ENCODE peak calls at places on chromosomes 2 and 18, in four cellular contexts. One of them, this sample, is unnamed.

GRCh38 chr2:188820576-188820975 is 153.6 kb upstream of the COL3A1 start:
- DNase-seq in CD8-positive, alpha-beta T cell: no peak
- DNase-seq in heart left ventricle: no peak
- DNase-seq in CD4-positive, alpha-beta T cell: no peak
- DNase-seq in this sample: no peak

GRCh38 chr2:39696072-39696471 is 30.4 kb downstream of the TMEM178A start:
- DNase-seq in CD8-positive, alpha-beta T cell: no peak
- DNase-seq in heart left ventricle: no peak
- DNase-seq in CD4-positive, alpha-beta T cell: no peak
- DNase-seq in this sample: no peak

GRCh38 chr2:171403181-171403580 is 30.6 kb downstream of the METTL8 start:
- DNase-seq in CD8-positive, alpha-beta T cell: no peak
- DNase-seq in heart left ventricle: no peak
- DNase-seq in CD4-positive, alpha-beta T cell: no peak
- DNase-seq in this sample: no peak

GRCh38 chr2:182280128-182280527 is 146.7 kb downstream of the PDE1A start:
- DNase-seq in CD8-positive, alpha-beta T cell: no peak
- DNase-seq in heart left ventricle: no peak
- DNase-seq in CD4-positive, alpha-beta T cell: no peak
- DNase-seq in this sample: no peak

GRCh38 chr18:34222025-34222395 is 2.7 kb downstream of the NOL4 start:
- DNase-seq in CD8-positive, alpha-beta T cell: no peak
- DNase-seq in heart left ventricle: no peak
- DNase-seq in CD4-positive, alpha-beta T cell: no peak
- DNase-seq in this sample: no peak

GRCh38 chr2:45813003-45813601 is 161.6 kb downstream of the PRKCE start:
- DNase-seq in CD8-positive, alpha-beta T cell: no peak
- DNase-seq in heart left ventricle: peak; percentile 52
- DNase-seq in CD4-positive, alpha-beta T cell: no peak
- DNase-seq in this sample: no peak

GRCh38 chr2:184765048-184765881 is 166.9 kb downstream of the ZNF804A start:
- DNase-seq in CD8-positive, alpha-beta T cell: no peak
- DNase-seq in heart left ventricle: no peak
- DNase-seq in CD4-positive, alpha-beta T cell: no peak
- DNase-seq in this sample: no peak

GRCh38 chr2:51329512-51329911 is 297.6 kb upstream of the NRXN1 start:
- DNase-seq in CD8-positive, alpha-beta T cell: no peak
- DNase-seq in heart left ventricle: no peak
- DNase-seq in CD4-positive, alpha-beta T cell: no peak
- DNase-seq in this sample: no peak

GRCh38 chr2:26530696-26531095 is 52.8 kb upstream of the OTOF start:
- DNase-seq in CD8-positive, alpha-beta T cell: no peak
- DNase-seq in heart left ventricle: peak; percentile 11
- DNase-seq in CD4-positive, alpha-beta T cell: no peak
- DNase-seq in this sample: no peak

GRCh38 chr2:230798769-230799399 is 65.9 kb upstream of the ITM2C start:
- DNase-seq in CD8-positive, alpha-beta T cell: peak; percentile 23
- DNase-seq in heart left ventricle: no peak
- DNase-seq in CD4-positive, alpha-beta T cell: peak; percentile 25
- DNase-seq in this sample: peak; percentile 36

GRCh38 chr2:241929551-241930490 is 60.3 kb downstream of the RTP5 start:
- DNase-seq in CD8-positive, alpha-beta T cell: no peak
- DNase-seq in heart left ventricle: no peak
- DNase-seq in CD4-positive, alpha-beta T cell: no peak
- DNase-seq in this sample: no peak

GRCh38 chr2:108169982-108170625 is 69.7 kb upstream of the SULT1C3 start:
- DNase-seq in CD8-positive, alpha-beta T cell: no peak
- DNase-seq in heart left ventricle: no peak
- DNase-seq in CD4-positive, alpha-beta T cell: no peak
- DNase-seq in this sample: no peak

GRCh38 chr2:191917430-191917881 is 70.6 kb upstream of the CAVIN2 start:
- DNase-seq in CD8-positive, alpha-beta T cell: no peak
- DNase-seq in heart left ventricle: no peak
- DNase-seq in CD4-positive, alpha-beta T cell: no peak
- DNase-seq in this sample: no peak

GRCh38 chr2:8803658-8804379 is 33.6 kb downstream of the KIDINS220 start:
- DNase-seq in CD8-positive, alpha-beta T cell: no peak
- DNase-seq in heart left ventricle: peak; percentile 37
- DNase-seq in CD4-positive, alpha-beta T cell: no peak
- DNase-seq in this sample: peak; percentile 57

GRCh38 chr2:26077291-26077690 is 43.4 kb downstream of the RAB10 start:
- DNase-seq in CD8-positive, alpha-beta T cell: no peak
- DNase-seq in heart left ventricle: no peak
- DNase-seq in CD4-positive, alpha-beta T cell: no peak
- DNase-seq in this sample: no peak

GRCh38 chr2:20619624-20620024 is 31.3 kb downstream of the HS1BP3 start:
- DNase-seq in CD8-positive, alpha-beta T cell: no peak
- DNase-seq in heart left ventricle: peak; percentile 91
- DNase-seq in CD4-positive, alpha-beta T cell: no peak
- DNase-seq in this sample: no peak

GRCh38 chr2:96169868-96170507 is 24.7 kb upstream of the DUSP2 start:
- DNase-seq in CD8-positive, alpha-beta T cell: no peak
- DNase-seq in heart left ventricle: no peak
- DNase-seq in CD4-positive, alpha-beta T cell: no peak
- DNase-seq in this sample: no peak

GRCh38 chr2:567865-568638 is 109.2 kb downstream of the TMEM18 start:
- DNase-seq in CD8-positive, alpha-beta T cell: no peak
- DNase-seq in heart left ventricle: peak; percentile 51
- DNase-seq in CD4-positive, alpha-beta T cell: no peak
- DNase-seq in this sample: no peak

GRCh38 chr2:88874063-88874657 is 182.7 kb downstream of the RPIA start:
- DNase-seq in CD8-positive, alpha-beta T cell: peak; percentile 26
- DNase-seq in heart left ventricle: no peak
- DNase-seq in CD4-positive, alpha-beta T cell: peak; percentile 12
- DNase-seq in this sample: no peak

GRCh38 chr2:76599732-76600368 is 889.1 kb upstream of the GCFC2 start:
- DNase-seq in CD8-positive, alpha-beta T cell: no peak
- DNase-seq in heart left ventricle: peak; percentile 40
- DNase-seq in CD4-positive, alpha-beta T cell: no peak
- DNase-seq in this sample: peak; percentile 46

GRCh38 chr2:8514748-8515389 is 167.0 kb upstream of the ID2 start:
- DNase-seq in CD8-positive, alpha-beta T cell: no peak
- DNase-seq in heart left ventricle: no peak
- DNase-seq in CD4-positive, alpha-beta T cell: no peak
- DNase-seq in this sample: no peak

GRCh38 chr18:65983750-65984149 is 232.9 kb downstream of the CDH7 start:
- DNase-seq in CD8-positive, alpha-beta T cell: no peak
- DNase-seq in heart left ventricle: no peak
- DNase-seq in CD4-positive, alpha-beta T cell: no peak
- DNase-seq in this sample: no peak

GRCh38 chr2:21317131-21317530 is 193.4 kb downstream of the TDRD15 start:
- DNase-seq in CD8-positive, alpha-beta T cell: no peak
- DNase-seq in heart left ventricle: peak; percentile 36
- DNase-seq in CD4-positive, alpha-beta T cell: no peak
- DNase-seq in this sample: peak; percentile 35

GRCh38 chr2:218033590-218034496 is 31.0 kb upstream of the TNS1 start:
- DNase-seq in CD8-positive, alpha-beta T cell: no peak
- DNase-seq in heart left ventricle: peak; percentile 29
- DNase-seq in CD4-positive, alpha-beta T cell: no peak
- DNase-seq in this sample: peak; percentile 25

GRCh38 chr2:167342769-167343168 is 454.5 kb downstream of the XIRP2 start:
- DNase-seq in CD8-positive, alpha-beta T cell: no peak
- DNase-seq in heart left ventricle: no peak
- DNase-seq in CD4-positive, alpha-beta T cell: no peak
- DNase-seq in this sample: no peak

GRCh38 chr2:240452471-240453256 is 17.2 kb downstream of the GPC1 start:
- DNase-seq in CD8-positive, alpha-beta T cell: no peak
- DNase-seq in heart left ventricle: peak; percentile 69
- DNase-seq in CD4-positive, alpha-beta T cell: no peak
- DNase-seq in this sample: peak; percentile 66

GRCh38 chr2:14756981-14757657 is 124.6 kb downstream of the LRATD1 start:
- DNase-seq in CD8-positive, alpha-beta T cell: no peak
- DNase-seq in heart left ventricle: peak; percentile 25
- DNase-seq in CD4-positive, alpha-beta T cell: no peak
- DNase-seq in this sample: no peak

GRCh38 chr2:152134488-152135280 is 35.8 kb upstream of the CACNB4 start:
- DNase-seq in CD8-positive, alpha-beta T cell: no peak
- DNase-seq in heart left ventricle: no peak
- DNase-seq in CD4-positive, alpha-beta T cell: no peak
- DNase-seq in this sample: no peak

GRCh38 chr2:28355521-28356094 is 37.0 kb upstream of the FOSL2 start:
- DNase-seq in CD8-positive, alpha-beta T cell: no peak
- DNase-seq in heart left ventricle: peak; percentile 85
- DNase-seq in CD4-positive, alpha-beta T cell: no peak
- DNase-seq in this sample: no peak

GRCh38 chr2:48545244-48545643 is 15.3 kb downstream of the STON1 start:
- DNase-seq in CD8-positive, alpha-beta T cell: no peak
- DNase-seq in heart left ventricle: no peak
- DNase-seq in CD4-positive, alpha-beta T cell: no peak
- DNase-seq in this sample: no peak

GRCh38 chr2:48543895-48544294 is 13.9 kb downstream of the STON1 start:
- DNase-seq in CD8-positive, alpha-beta T cell: no peak
- DNase-seq in heart left ventricle: no peak
- DNase-seq in CD4-positive, alpha-beta T cell: no peak
- DNase-seq in this sample: no peak

GRCh38 chr2:48551548-48551947 is 21.6 kb downstream of the STON1 start:
- DNase-seq in CD8-positive, alpha-beta T cell: no peak
- DNase-seq in heart left ventricle: no peak
- DNase-seq in CD4-positive, alpha-beta T cell: no peak
- DNase-seq in this sample: no peak

DNA sequence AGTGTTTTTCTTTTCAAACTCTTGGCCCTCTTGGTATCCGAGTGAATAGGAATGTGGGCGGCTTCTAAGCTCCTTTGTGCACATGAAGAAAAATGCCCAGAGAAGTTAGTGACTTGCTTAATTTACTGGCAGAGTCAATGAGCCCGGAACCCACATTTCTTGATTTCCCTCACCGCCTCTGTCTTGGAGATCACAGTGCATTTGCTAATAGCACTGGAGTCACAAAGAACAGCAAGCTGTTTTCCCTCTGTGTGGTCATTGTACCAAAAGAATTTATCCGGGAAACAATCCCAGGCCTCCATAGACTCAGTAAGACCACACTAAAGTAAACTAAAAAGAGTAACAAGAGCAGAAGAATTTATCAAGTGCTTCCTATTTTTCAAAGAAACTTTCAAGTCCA is 18.9 kb downstream of the STON1 start:
- DNase-seq in CD8-positive, alpha-beta T cell: no peak
- DNase-seq in heart left ventricle: no peak
- DNase-seq in CD4-positive, alpha-beta T cell: no peak
- DNase-seq in this sample: no peak
- H3K27ac ChIP-seq in CD8-positive, alpha-beta T cell: no peak overlapping the region
- H3K27ac ChIP-seq in heart left ventricle: no peak overlapping the region
- H3K27ac ChIP-seq in CD4-positive, alpha-beta T cell: no peak overlapping the region
- H3K27ac ChIP-seq in this sample: no peak overlapping the region

GRCh38 chr2:10521891-10522448 is 73.8 kb upstream of the ODC1 start:
- DNase-seq in CD8-positive, alpha-beta T cell: no peak
- DNase-seq in heart left ventricle: no peak
- DNase-seq in CD4-positive, alpha-beta T cell: no peak
- DNase-seq in this sample: no peak
- H3K27me3 ChIP-seq in CD8-positive, alpha-beta T cell: no peaks in the 10 kb centered on the region
- H3K27me3 ChIP-seq in heart left ventricle: no peaks in the 10 kb centered on the region
- H3K27me3 ChIP-seq in CD4-positive, alpha-beta T cell: no peaks in the 10 kb centered on the region
- H3K27me3 ChIP-seq in this sample: no peaks in the 10 kb centered on the region

GRCh38 chr2:70360661-70361316 is 58.9 kb upstream of the FAM136A start:
- DNase-seq in CD8-positive, alpha-beta T cell: no peak
- DNase-seq in heart left ventricle: no peak
- DNase-seq in CD4-positive, alpha-beta T cell: no peak
- DNase-seq in this sample: no peak

GRCh38 chr2:70362661-70363060 is 60.8 kb upstream of the FAM136A start:
- DNase-seq in CD8-positive, alpha-beta T cell: no peak
- DNase-seq in heart left ventricle: no peak
- DNase-seq in CD4-positive, alpha-beta T cell: no peak
- DNase-seq in this sample: no peak

GRCh38 chr2:70354264-70354949 is 52.5 kb upstream of the FAM136A start:
- DNase-seq in CD8-positive, alpha-beta T cell: no peak
- DNase-seq in heart left ventricle: no peak
- DNase-seq in CD4-positive, alpha-beta T cell: no peak
- DNase-seq in this sample: no peak

DNA sequence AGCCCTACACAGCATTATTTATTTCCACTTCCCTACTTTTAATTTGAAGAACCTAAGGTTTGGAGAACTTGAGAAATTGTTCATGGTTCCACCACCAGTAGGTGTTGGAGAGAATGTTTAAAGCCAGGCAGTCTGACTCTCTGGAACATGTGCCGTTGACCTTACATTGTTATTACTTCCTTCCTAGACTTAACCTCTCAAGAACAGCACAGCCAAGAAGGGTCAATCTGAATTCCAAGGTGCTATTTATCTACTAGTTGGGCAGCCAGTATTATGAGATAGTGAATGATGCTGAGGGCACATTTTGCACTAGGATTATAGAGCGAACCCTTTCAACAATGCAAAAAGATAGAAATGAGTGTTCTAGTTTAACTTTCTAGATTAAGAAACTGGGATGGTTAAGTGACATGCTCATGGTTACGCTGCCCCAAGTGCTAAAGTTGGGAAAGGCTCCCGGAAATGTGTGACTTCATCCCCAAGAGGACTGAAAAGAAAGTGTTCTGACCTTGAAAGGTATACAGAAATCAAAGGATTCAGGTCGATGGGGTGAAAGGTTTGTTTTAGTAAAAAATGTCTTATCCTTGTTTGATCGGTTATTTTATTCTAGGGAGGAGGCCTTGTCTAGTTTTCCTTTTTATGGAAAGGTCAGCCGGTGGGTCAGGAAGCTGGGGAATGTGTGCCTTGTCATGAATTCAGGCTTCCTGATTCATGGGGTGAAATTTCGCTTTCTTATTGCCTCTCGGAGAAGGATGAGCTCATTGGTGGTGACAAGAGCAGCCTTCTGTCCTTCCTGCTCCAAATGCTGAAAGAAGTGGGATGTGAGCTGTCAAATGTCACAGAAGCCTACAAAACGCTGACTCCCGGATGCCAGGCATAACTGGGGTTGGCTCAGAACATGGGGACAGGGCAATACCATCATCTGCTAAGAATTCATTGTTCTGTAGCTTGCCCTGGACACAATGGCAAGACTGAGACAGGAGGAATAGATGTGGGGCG is 55.5 kb upstream of the FAM136A start:
- DNase-seq in CD8-positive, alpha-beta T cell: no peak
- DNase-seq in heart left ventricle: no peak
- DNase-seq in CD4-positive, alpha-beta T cell: no peak
- DNase-seq in this sample: no peak
- H3K27ac ChIP-seq in CD8-positive, alpha-beta T cell: no peak overlapping the region
- H3K27ac ChIP-seq in heart left ventricle: no peak overlapping the region
- H3K27ac ChIP-seq in CD4-positive, alpha-beta T cell: no peak overlapping the region
- H3K27ac ChIP-seq in this sample: no peak overlapping the region

DNA sequence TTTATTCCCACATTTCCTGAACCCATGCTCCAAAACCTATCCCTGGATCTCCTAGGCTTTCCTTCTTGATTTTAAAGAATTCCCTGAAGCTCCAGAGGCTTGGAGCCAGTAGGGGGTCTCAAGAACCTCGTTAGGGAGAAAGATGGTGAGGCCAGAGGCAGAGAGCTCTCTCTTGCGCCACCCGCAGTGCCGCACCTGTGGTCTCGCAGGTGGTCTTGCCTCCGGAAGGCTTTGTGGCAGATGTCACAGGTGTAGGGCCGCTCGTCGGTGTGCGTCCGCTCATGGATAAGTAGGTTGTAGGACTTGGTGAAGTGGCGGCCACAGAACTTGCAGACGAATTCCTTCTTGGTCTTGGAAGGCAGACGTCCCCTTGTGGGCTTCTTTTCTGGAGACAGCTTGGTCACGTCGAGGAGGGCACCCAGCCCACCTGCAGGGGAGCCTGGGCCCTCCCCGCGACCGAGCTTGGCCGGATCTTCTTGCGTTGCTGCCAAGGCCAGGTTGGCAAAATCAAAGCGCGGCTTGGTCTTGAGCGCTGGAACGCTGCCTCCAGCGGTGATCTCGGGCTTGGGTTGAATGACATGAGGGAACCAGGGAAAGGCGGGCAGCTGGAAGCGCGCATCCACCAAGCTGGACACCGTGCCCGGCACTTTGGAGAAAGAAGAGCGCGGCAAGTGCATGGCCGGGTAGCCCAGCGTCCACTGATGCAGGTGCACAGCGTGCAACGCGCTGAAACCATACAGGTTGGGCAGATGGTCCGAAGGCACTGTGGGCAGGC is 5.3 kb downstream of the OSR1 start:
- DNase-seq in CD8-positive, alpha-beta T cell: no peak
- DNase-seq in heart left ventricle: no peak
- DNase-seq in CD4-positive, alpha-beta T cell: no peak
- DNase-seq in this sample: no peak
- H3K27me3 ChIP-seq in CD8-positive, alpha-beta T cell: peaks cover 84% of the 10 kb centered on the region
- H3K27me3 ChIP-seq in heart left ventricle: peaks cover 60% of the 10 kb centered on the region
- H3K27me3 ChIP-seq in CD4-positive, alpha-beta T cell: peaks cover 98% of the 10 kb centered on the region
- H3K27me3 ChIP-seq in this sample: peaks cover 3% of the 10 kb centered on the region

This sample was measured in lung.